ENCODE peak calls at places on chromosomes 7 and 10, in seven cellular contexts. One of them, this sample, is unnamed.

GRCh38 chr7:1852781-1853618 is 182.9 kb downstream of the ELFN1 start:
- DNase-seq in natural killer cell: no peak
- DNase-seq in stimulated activated CD4-positive, alpha-beta T cell treated with anti-CD3 and anti-CD28 coated beads, Interleukin-1b, Interleukin-23, amount 100 ng/mL, for 24 hours: no peak
- DNase-seq in lung microvascular endothelial cell: no peak
- DNase-seq in neural progenitor cell: no peak
- DNase-seq in activated CD4-positive, alpha-beta T cell treated with anti-CD3 and anti-CD28 coated beads for 36 hours: peak; percentile 4
- DNase-seq in NB4: no peak
- DNase-seq in this sample: no peak

GRCh38 chr7:134632937-134633540 is 13.6 kb upstream of the BPGM start:
- DNase-seq in natural killer cell: no peak
- DNase-seq in stimulated activated CD4-positive, alpha-beta T cell treated with anti-CD3 and anti-CD28 coated beads, Interleukin-1b, Interleukin-23, amount 100 ng/mL, for 24 hours: no peak
- DNase-seq in lung microvascular endothelial cell: peak; percentile 85
- DNase-seq in neural progenitor cell: peak; percentile 52
- DNase-seq in activated CD4-positive, alpha-beta T cell treated with anti-CD3 and anti-CD28 coated beads for 36 hours: peak; percentile 49
- DNase-seq in NB4: peak; percentile 64
- DNase-seq in this sample: peak; percentile 60

GRCh38 chr7:69062020-69062760 is 536.1 kb upstream of the AUTS2 start:
- DNase-seq in natural killer cell: no peak
- DNase-seq in stimulated activated CD4-positive, alpha-beta T cell treated with anti-CD3 and anti-CD28 coated beads, Interleukin-1b, Interleukin-23, amount 100 ng/mL, for 24 hours: no peak
- DNase-seq in lung microvascular endothelial cell: no peak
- DNase-seq in neural progenitor cell: no peak
- DNase-seq in activated CD4-positive, alpha-beta T cell treated with anti-CD3 and anti-CD28 coated beads for 36 hours: no peak
- DNase-seq in NB4: no peak
- DNase-seq in this sample: no peak

GRCh38 chr7:7266257-7266656 is 83.9 kb downstream of the C1GALT1 start:
- DNase-seq in natural killer cell: no peak
- DNase-seq in stimulated activated CD4-positive, alpha-beta T cell treated with anti-CD3 and anti-CD28 coated beads, Interleukin-1b, Interleukin-23, amount 100 ng/mL, for 24 hours: no peak
- DNase-seq in lung microvascular endothelial cell: no peak
- DNase-seq in neural progenitor cell: no peak
- DNase-seq in activated CD4-positive, alpha-beta T cell treated with anti-CD3 and anti-CD28 coated beads for 36 hours: no peak
- DNase-seq in NB4: no peak
- DNase-seq in this sample: no peak

GRCh38 chr7:126750207-126750911 is 502.4 kb downstream of the GRM8 start:
- DNase-seq in natural killer cell: no peak
- DNase-seq in stimulated activated CD4-positive, alpha-beta T cell treated with anti-CD3 and anti-CD28 coated beads, Interleukin-1b, Interleukin-23, amount 100 ng/mL, for 24 hours: no peak
- DNase-seq in lung microvascular endothelial cell: no peak
- DNase-seq in neural progenitor cell: no peak
- DNase-seq in activated CD4-positive, alpha-beta T cell treated with anti-CD3 and anti-CD28 coated beads for 36 hours: no peak
- DNase-seq in NB4: no peak
- DNase-seq in this sample: no peak

GRCh38 chr7:43647772-43648643 is 65.1 kb downstream of the STK17A start:
- DNase-seq in natural killer cell: no peak
- DNase-seq in stimulated activated CD4-positive, alpha-beta T cell treated with anti-CD3 and anti-CD28 coated beads, Interleukin-1b, Interleukin-23, amount 100 ng/mL, for 24 hours: no peak
- DNase-seq in lung microvascular endothelial cell: peak; percentile 98
- DNase-seq in neural progenitor cell: no peak
- DNase-seq in activated CD4-positive, alpha-beta T cell treated with anti-CD3 and anti-CD28 coated beads for 36 hours: peak; percentile 77
- DNase-seq in NB4: peak; percentile 81
- DNase-seq in this sample: no peak

GRCh38 chr10:102802920-102803534 is 34.2 kb downstream of the CYP17A1 start:
- DNase-seq in natural killer cell: no peak
- DNase-seq in stimulated activated CD4-positive, alpha-beta T cell treated with anti-CD3 and anti-CD28 coated beads, Interleukin-1b, Interleukin-23, amount 100 ng/mL, for 24 hours: no peak
- DNase-seq in lung microvascular endothelial cell: peak; percentile 100
- DNase-seq in neural progenitor cell: no peak
- DNase-seq in activated CD4-positive, alpha-beta T cell treated with anti-CD3 and anti-CD28 coated beads for 36 hours: peak; percentile 41
- DNase-seq in NB4: no peak
- DNase-seq in this sample: peak; percentile 42

GRCh38 chr7:110922906-110923305 is 168.0 kb upstream of the LRRN3 start:
- DNase-seq in natural killer cell: no peak
- DNase-seq in stimulated activated CD4-positive, alpha-beta T cell treated with anti-CD3 and anti-CD28 coated beads, Interleukin-1b, Interleukin-23, amount 100 ng/mL, for 24 hours: no peak
- DNase-seq in lung microvascular endothelial cell: peak; percentile 4
- DNase-seq in neural progenitor cell: no peak
- DNase-seq in activated CD4-positive, alpha-beta T cell treated with anti-CD3 and anti-CD28 coated beads for 36 hours: no peak
- DNase-seq in NB4: no peak
- DNase-seq in this sample: no peak

GRCh38 chr7:105766421-105767191 is 109.8 kb downstream of the ATXN7L1 start:
- DNase-seq in natural killer cell: no peak
- DNase-seq in stimulated activated CD4-positive, alpha-beta T cell treated with anti-CD3 and anti-CD28 coated beads, Interleukin-1b, Interleukin-23, amount 100 ng/mL, for 24 hours: no peak
- DNase-seq in lung microvascular endothelial cell: no peak
- DNase-seq in neural progenitor cell: no peak
- DNase-seq in activated CD4-positive, alpha-beta T cell treated with anti-CD3 and anti-CD28 coated beads for 36 hours: peak; percentile 62
- DNase-seq in NB4: no peak
- DNase-seq in this sample: no peak

GRCh38 chr7:38318241-38318640 is 44.8 kb upstream of the TARP start:
- DNase-seq in natural killer cell: no peak
- DNase-seq in stimulated activated CD4-positive, alpha-beta T cell treated with anti-CD3 and anti-CD28 coated beads, Interleukin-1b, Interleukin-23, amount 100 ng/mL, for 24 hours: no peak
- DNase-seq in lung microvascular endothelial cell: no peak
- DNase-seq in neural progenitor cell: no peak
- DNase-seq in activated CD4-positive, alpha-beta T cell treated with anti-CD3 and anti-CD28 coated beads for 36 hours: no peak
- DNase-seq in NB4: peak; percentile 64
- DNase-seq in this sample: no peak

GRCh38 chr7:130453051-130453450 is 12.2 kb upstream of the CEP41 start:
- DNase-seq in natural killer cell: no peak
- DNase-seq in stimulated activated CD4-positive, alpha-beta T cell treated with anti-CD3 and anti-CD28 coated beads, Interleukin-1b, Interleukin-23, amount 100 ng/mL, for 24 hours: no peak
- DNase-seq in lung microvascular endothelial cell: no peak
- DNase-seq in neural progenitor cell: no peak
- DNase-seq in activated CD4-positive, alpha-beta T cell treated with anti-CD3 and anti-CD28 coated beads for 36 hours: no peak
- DNase-seq in NB4: no peak
- DNase-seq in this sample: no peak

GRCh38 chr10:11164806-11165590 is 147.3 kb downstream of the CELF2 start:
- DNase-seq in natural killer cell: peak; percentile 65
- DNase-seq in stimulated activated CD4-positive, alpha-beta T cell treated with anti-CD3 and anti-CD28 coated beads, Interleukin-1b, Interleukin-23, amount 100 ng/mL, for 24 hours: no peak
- DNase-seq in lung microvascular endothelial cell: peak; percentile 20
- DNase-seq in neural progenitor cell: peak; percentile 74
- DNase-seq in activated CD4-positive, alpha-beta T cell treated with anti-CD3 and anti-CD28 coated beads for 36 hours: peak; percentile 91
- DNase-seq in NB4: peak; percentile 83
- DNase-seq in this sample: peak; percentile 34

GRCh38 chr10:124392651-124393342 is 25.9 kb downstream of the OAT start:
- DNase-seq in natural killer cell: no peak
- DNase-seq in stimulated activated CD4-positive, alpha-beta T cell treated with anti-CD3 and anti-CD28 coated beads, Interleukin-1b, Interleukin-23, amount 100 ng/mL, for 24 hours: no peak
- DNase-seq in lung microvascular endothelial cell: no peak
- DNase-seq in neural progenitor cell: no peak
- DNase-seq in activated CD4-positive, alpha-beta T cell treated with anti-CD3 and anti-CD28 coated beads for 36 hours: no peak
- DNase-seq in NB4: no peak
- DNase-seq in this sample: no peak

GRCh38 chr7:66682350-66683093 is 53.8 kb downstream of the KCTD7 start:
- DNase-seq in natural killer cell: no peak
- DNase-seq in stimulated activated CD4-positive, alpha-beta T cell treated with anti-CD3 and anti-CD28 coated beads, Interleukin-1b, Interleukin-23, amount 100 ng/mL, for 24 hours: no peak
- DNase-seq in lung microvascular endothelial cell: peak; percentile 40
- DNase-seq in neural progenitor cell: peak; percentile 73
- DNase-seq in activated CD4-positive, alpha-beta T cell treated with anti-CD3 and anti-CD28 coated beads for 36 hours: peak; percentile 39
- DNase-seq in NB4: peak; percentile 44
- DNase-seq in this sample: no peak

GRCh38 chr10:43217563-43218205 is 49.2 kb downstream of the RASGEF1A start:
- DNase-seq in natural killer cell: no peak
- DNase-seq in stimulated activated CD4-positive, alpha-beta T cell treated with anti-CD3 and anti-CD28 coated beads, Interleukin-1b, Interleukin-23, amount 100 ng/mL, for 24 hours: no peak
- DNase-seq in lung microvascular endothelial cell: no peak
- DNase-seq in neural progenitor cell: no peak
- DNase-seq in activated CD4-positive, alpha-beta T cell treated with anti-CD3 and anti-CD28 coated beads for 36 hours: no peak
- DNase-seq in NB4: no peak
- DNase-seq in this sample: no peak

GRCh38 chr10:59098811-59099452 is 77.5 kb upstream of the PHYHIPL start:
- DNase-seq in natural killer cell: no peak
- DNase-seq in stimulated activated CD4-positive, alpha-beta T cell treated with anti-CD3 and anti-CD28 coated beads, Interleukin-1b, Interleukin-23, amount 100 ng/mL, for 24 hours: no peak
- DNase-seq in lung microvascular endothelial cell: no peak
- DNase-seq in neural progenitor cell: no peak
- DNase-seq in activated CD4-positive, alpha-beta T cell treated with anti-CD3 and anti-CD28 coated beads for 36 hours: no peak
- DNase-seq in NB4: no peak
- DNase-seq in this sample: no peak

GRCh38 chr10:59675812-59676211 is 33.8 kb downstream of the SLC16A9 start:
- DNase-seq in natural killer cell: no peak
- DNase-seq in stimulated activated CD4-positive, alpha-beta T cell treated with anti-CD3 and anti-CD28 coated beads, Interleukin-1b, Interleukin-23, amount 100 ng/mL, for 24 hours: no peak
- DNase-seq in lung microvascular endothelial cell: peak; percentile 16
- DNase-seq in neural progenitor cell: peak; percentile 61
- DNase-seq in activated CD4-positive, alpha-beta T cell treated with anti-CD3 and anti-CD28 coated beads for 36 hours: no peak
- DNase-seq in NB4: peak; percentile 54
- DNase-seq in this sample: no peak

GRCh38 chr10:14639635-14640034 is 135.1 kb downstream of the FAM107B start:
- DNase-seq in natural killer cell: no peak
- DNase-seq in stimulated activated CD4-positive, alpha-beta T cell treated with anti-CD3 and anti-CD28 coated beads, Interleukin-1b, Interleukin-23, amount 100 ng/mL, for 24 hours: no peak
- DNase-seq in lung microvascular endothelial cell: no peak
- DNase-seq in neural progenitor cell: no peak
- DNase-seq in activated CD4-positive, alpha-beta T cell treated with anti-CD3 and anti-CD28 coated beads for 36 hours: no peak
- DNase-seq in NB4: no peak
- DNase-seq in this sample: no peak

GRCh38 chr7:25781704-25782103 is 370.3 kb upstream of the NFE2L3 start:
- DNase-seq in natural killer cell: no peak
- DNase-seq in stimulated activated CD4-positive, alpha-beta T cell treated with anti-CD3 and anti-CD28 coated beads, Interleukin-1b, Interleukin-23, amount 100 ng/mL, for 24 hours: no peak
- DNase-seq in lung microvascular endothelial cell: no peak
- DNase-seq in neural progenitor cell: no peak
- DNase-seq in activated CD4-positive, alpha-beta T cell treated with anti-CD3 and anti-CD28 coated beads for 36 hours: no peak
- DNase-seq in NB4: no peak
- DNase-seq in this sample: no peak

GRCh38 chr7:151453326-151453791 is 13.4 kb upstream of the CRYGN start:
- DNase-seq in natural killer cell: no peak
- DNase-seq in stimulated activated CD4-positive, alpha-beta T cell treated with anti-CD3 and anti-CD28 coated beads, Interleukin-1b, Interleukin-23, amount 100 ng/mL, for 24 hours: no peak
- DNase-seq in lung microvascular endothelial cell: no peak
- DNase-seq in neural progenitor cell: peak; percentile 34
- DNase-seq in activated CD4-positive, alpha-beta T cell treated with anti-CD3 and anti-CD28 coated beads for 36 hours: no peak
- DNase-seq in NB4: no peak
- DNase-seq in this sample: no peak

GRCh38 chr7:131626643-131627042 is 70.2 kb upstream of the PODXL start:
- DNase-seq in natural killer cell: no peak
- DNase-seq in stimulated activated CD4-positive, alpha-beta T cell treated with anti-CD3 and anti-CD28 coated beads, Interleukin-1b, Interleukin-23, amount 100 ng/mL, for 24 hours: no peak
- DNase-seq in lung microvascular endothelial cell: no peak
- DNase-seq in neural progenitor cell: no peak
- DNase-seq in activated CD4-positive, alpha-beta T cell treated with anti-CD3 and anti-CD28 coated beads for 36 hours: no peak
- DNase-seq in NB4: no peak
- DNase-seq in this sample: no peak

GRCh38 chr7:128827248-128827958 is 2.8 kb upstream of the FLNC start:
- DNase-seq in natural killer cell: no peak
- DNase-seq in stimulated activated CD4-positive, alpha-beta T cell treated with anti-CD3 and anti-CD28 coated beads, Interleukin-1b, Interleukin-23, amount 100 ng/mL, for 24 hours: no peak
- DNase-seq in lung microvascular endothelial cell: peak; percentile 68
- DNase-seq in neural progenitor cell: peak; percentile 43
- DNase-seq in activated CD4-positive, alpha-beta T cell treated with anti-CD3 and anti-CD28 coated beads for 36 hours: no peak
- DNase-seq in NB4: no peak
- DNase-seq in this sample: no peak

GRCh38 chr7:92133133-92133736 is 1.0 kb downstream of the CYP51A1 start:
- DNase-seq in natural killer cell: no peak
- DNase-seq in stimulated activated CD4-positive, alpha-beta T cell treated with anti-CD3 and anti-CD28 coated beads, Interleukin-1b, Interleukin-23, amount 100 ng/mL, for 24 hours: no peak
- DNase-seq in lung microvascular endothelial cell: no peak
- DNase-seq in neural progenitor cell: no peak
- DNase-seq in activated CD4-positive, alpha-beta T cell treated with anti-CD3 and anti-CD28 coated beads for 36 hours: no peak
- DNase-seq in NB4: peak; percentile 49
- DNase-seq in this sample: no peak

GRCh38 chr7:93194368-93194767 is 31.9 kb downstream of the HEPACAM2 start:
- DNase-seq in natural killer cell: no peak
- DNase-seq in stimulated activated CD4-positive, alpha-beta T cell treated with anti-CD3 and anti-CD28 coated beads, Interleukin-1b, Interleukin-23, amount 100 ng/mL, for 24 hours: no peak
- DNase-seq in lung microvascular endothelial cell: peak; percentile 1
- DNase-seq in neural progenitor cell: no peak
- DNase-seq in activated CD4-positive, alpha-beta T cell treated with anti-CD3 and anti-CD28 coated beads for 36 hours: no peak
- DNase-seq in NB4: peak; percentile 5
- DNase-seq in this sample: no peak

GRCh38 chr7:80929619-80930018 is 10.8 kb upstream of the SEMA3C start:
- DNase-seq in natural killer cell: no peak
- DNase-seq in stimulated activated CD4-positive, alpha-beta T cell treated with anti-CD3 and anti-CD28 coated beads, Interleukin-1b, Interleukin-23, amount 100 ng/mL, for 24 hours: no peak
- DNase-seq in lung microvascular endothelial cell: peak; percentile 10
- DNase-seq in neural progenitor cell: no peak
- DNase-seq in activated CD4-positive, alpha-beta T cell treated with anti-CD3 and anti-CD28 coated beads for 36 hours: no peak
- DNase-seq in NB4: no peak
- DNase-seq in this sample: no peak

GRCh38 chr10:72009430-72010081 is 45.4 kb downstream of the CHST3 start:
- DNase-seq in natural killer cell: no peak
- DNase-seq in stimulated activated CD4-positive, alpha-beta T cell treated with anti-CD3 and anti-CD28 coated beads, Interleukin-1b, Interleukin-23, amount 100 ng/mL, for 24 hours: no peak
- DNase-seq in lung microvascular endothelial cell: peak; percentile 91
- DNase-seq in neural progenitor cell: peak; percentile 57
- DNase-seq in activated CD4-positive, alpha-beta T cell treated with anti-CD3 and anti-CD28 coated beads for 36 hours: no peak
- DNase-seq in NB4: no peak
- DNase-seq in this sample: peak; percentile 46

GRCh38 chr7:55314967-55315366 is 50.2 kb upstream of the LANCL2 start:
- DNase-seq in natural killer cell: no peak
- DNase-seq in stimulated activated CD4-positive, alpha-beta T cell treated with anti-CD3 and anti-CD28 coated beads, Interleukin-1b, Interleukin-23, amount 100 ng/mL, for 24 hours: no peak
- DNase-seq in lung microvascular endothelial cell: no peak
- DNase-seq in neural progenitor cell: no peak
- DNase-seq in activated CD4-positive, alpha-beta T cell treated with anti-CD3 and anti-CD28 coated beads for 36 hours: no peak
- DNase-seq in NB4: no peak
- DNase-seq in this sample: no peak

GRCh38 chr10:130138479-130138866 is 2.3 kb downstream of the GLRX3 start:
- DNase-seq in natural killer cell: no peak
- DNase-seq in stimulated activated CD4-positive, alpha-beta T cell treated with anti-CD3 and anti-CD28 coated beads, Interleukin-1b, Interleukin-23, amount 100 ng/mL, for 24 hours: no peak
- DNase-seq in lung microvascular endothelial cell: peak; percentile 79
- DNase-seq in neural progenitor cell: no peak
- DNase-seq in activated CD4-positive, alpha-beta T cell treated with anti-CD3 and anti-CD28 coated beads for 36 hours: peak; percentile 58
- DNase-seq in NB4: peak; percentile 44
- DNase-seq in this sample: no peak

GRCh38 chr10:119221666-119222065 is 14.3 kb downstream of the GRK5 start:
- DNase-seq in natural killer cell: no peak
- DNase-seq in stimulated activated CD4-positive, alpha-beta T cell treated with anti-CD3 and anti-CD28 coated beads, Interleukin-1b, Interleukin-23, amount 100 ng/mL, for 24 hours: no peak
- DNase-seq in lung microvascular endothelial cell: no peak
- DNase-seq in neural progenitor cell: no peak
- DNase-seq in activated CD4-positive, alpha-beta T cell treated with anti-CD3 and anti-CD28 coated beads for 36 hours: no peak
- DNase-seq in NB4: peak; percentile 51
- DNase-seq in this sample: no peak

GRCh38 chr7:100482728-100483100 is 1.0 kb upstream of the NYAP1 start:
- DNase-seq in natural killer cell: no peak
- DNase-seq in stimulated activated CD4-positive, alpha-beta T cell treated with anti-CD3 and anti-CD28 coated beads, Interleukin-1b, Interleukin-23, amount 100 ng/mL, for 24 hours: no peak
- DNase-seq in lung microvascular endothelial cell: no peak
- DNase-seq in neural progenitor cell: no peak
- DNase-seq in activated CD4-positive, alpha-beta T cell treated with anti-CD3 and anti-CD28 coated beads for 36 hours: no peak
- DNase-seq in NB4: no peak
- DNase-seq in this sample: no peak

GRCh38 chr7:69534461-69535041 is 63.7 kb upstream of the AUTS2 start:
- DNase-seq in natural killer cell: no peak
- DNase-seq in stimulated activated CD4-positive, alpha-beta T cell treated with anti-CD3 and anti-CD28 coated beads, Interleukin-1b, Interleukin-23, amount 100 ng/mL, for 24 hours: no peak
- DNase-seq in lung microvascular endothelial cell: no peak
- DNase-seq in neural progenitor cell: peak; percentile 38
- DNase-seq in activated CD4-positive, alpha-beta T cell treated with anti-CD3 and anti-CD28 coated beads for 36 hours: no peak
- DNase-seq in NB4: no peak
- DNase-seq in this sample: peak; percentile 31

GRCh38 chr10:3031490-3031889 is 35.9 kb upstream of the PFKP start:
- DNase-seq in natural killer cell: no peak
- DNase-seq in stimulated activated CD4-positive, alpha-beta T cell treated with anti-CD3 and anti-CD28 coated beads, Interleukin-1b, Interleukin-23, amount 100 ng/mL, for 24 hours: no peak
- DNase-seq in lung microvascular endothelial cell: no peak
- DNase-seq in neural progenitor cell: no peak
- DNase-seq in activated CD4-positive, alpha-beta T cell treated with anti-CD3 and anti-CD28 coated beads for 36 hours: no peak
- DNase-seq in NB4: no peak
- DNase-seq in this sample: no peak

GRCh38 chr10:33537066-33537465 is 202.6 kb upstream of the NRP1 start:
- DNase-seq in natural killer cell: no peak
- DNase-seq in stimulated activated CD4-positive, alpha-beta T cell treated with anti-CD3 and anti-CD28 coated beads, Interleukin-1b, Interleukin-23, amount 100 ng/mL, for 24 hours: no peak
- DNase-seq in lung microvascular endothelial cell: no peak
- DNase-seq in neural progenitor cell: no peak
- DNase-seq in activated CD4-positive, alpha-beta T cell treated with anti-CD3 and anti-CD28 coated beads for 36 hours: no peak
- DNase-seq in NB4: no peak
- DNase-seq in this sample: no peak

GRCh38 chr10:104642311-104643022 is 1.4 kb downstream of the SORCS3 start:
- DNase-seq in natural killer cell: no peak
- DNase-seq in stimulated activated CD4-positive, alpha-beta T cell treated with anti-CD3 and anti-CD28 coated beads, Interleukin-1b, Interleukin-23, amount 100 ng/mL, for 24 hours: no peak
- DNase-seq in lung microvascular endothelial cell: peak; percentile 5
- DNase-seq in neural progenitor cell: peak; percentile 93
- DNase-seq in activated CD4-positive, alpha-beta T cell treated with anti-CD3 and anti-CD28 coated beads for 36 hours: peak; percentile 76
- DNase-seq in NB4: no peak
- DNase-seq in this sample: peak; percentile 78